ENCODE peak calls at places on chromosomes 12 and 14, in four cellular contexts. J is K562, O is HepG2, B is GM12878. I is an unnamed sample.

GRCh38 chr12:88934163-88934747 is 354.0 kb upstream of the KITLG start:
- DNase-seq in J (no peak), O (no peak), B (no peak), I (no peak)

GRCh38 chr12:51371295-51371953 is 19.8 kb downstream of the GALNT6 start:
- DNase-seq in J (no peak), O (peak), B (no peak), I (peak)

GRCh38 chr12:39402922-39403321 is 40.0 kb downstream of the KIF21A start:
- DNase-seq in J (no peak), O (no peak), B (peak), I (no peak)

GRCh38 chr14:100332797-100333196 is 9.7 kb downstream of the SLC25A47 start:
- DNase-seq in J (no peak), O (no peak), B (no peak), I (no peak)

GRCh38 chr14:95424533-95424932 is 91.9 kb downstream of the SYNE3 start:
- DNase-seq in J (no peak), O (no peak), B (no peak), I (no peak)

GRCh38 chr12:64006211-64006610 is 161.7 kb downstream of the SRGAP1 start:
- DNase-seq in J (no peak), O (no peak), B (no peak), I (no peak)

GRCh38 chr14:81536125-81536771 is 2.6 kb upstream of the SEL1L start:
- DNase-seq in J (no peak), O (no peak), B (no peak), I (no peak)

GRCh38 chr12:31301311-31301710 is 24.6 kb downstream of the SINHCAF start:
- DNase-seq in J (no peak), O (no peak), B (no peak), I (no peak)

GRCh38 chr14:42715316-42715715 is 1108.6 kb downstream of the LRFN5 start:
- DNase-seq in J (no peak), O (no peak), B (no peak), I (no peak)

GRCh38 chr14:102775855-102776760 is 1.1 kb upstream of the TRAF3 start:
- DNase-seq in J (no peak), O (peak), B (no peak), I (no peak)

GRCh38 chr12:113135178-113136127 is at the start of gene RASAL1:
- DNase-seq in J (peak), O (peak), B (no peak), I (peak)

GRCh38 chr14:32190713-32191112 is 11.1 kb upstream of the RNU6-7 start:
- DNase-seq in J (no peak), O (no peak), B (no peak), I (no peak)

GRCh38 chr12:132174703-132175490 is 30.6 kb downstream of the NOC4L start:
- DNase-seq in J (no peak), O (no peak), B (no peak), I (no peak)

GRCh38 chr12:510071-510825 is 50.5 kb downstream of the B4GALNT3 start:
- DNase-seq in J (no peak), O (no peak), B (no peak), I (peak)

GRCh38 chr12:124906606-124907261 is 7.7 kb downstream of the UBC start:
- DNase-seq in J (peak), O (peak), B (peak), I (peak)
- TF ChIP-seq EP300 in J (no peak), O (no peak), B (no peak), I (no peak)

GRCh38 chr12:21501258-21502163 is at the start of the genes GOLT1B and RECQL:
- DNase-seq in J (peak), O (peak), B (peak), I (peak)
- TF ChIP-seq REST in J (no peak), O (no peak), B (no peak), I (no peak)

GRCh38 chr12:14239350-14239934 is 126.0 kb upstream of the ATF7IP start:
- DNase-seq in J (no peak), O (peak), B (peak), I (peak)
- H3K9ac ChIP-seq in J (no peak), O (no peak), B (peak), I (no peak)

DNA sequence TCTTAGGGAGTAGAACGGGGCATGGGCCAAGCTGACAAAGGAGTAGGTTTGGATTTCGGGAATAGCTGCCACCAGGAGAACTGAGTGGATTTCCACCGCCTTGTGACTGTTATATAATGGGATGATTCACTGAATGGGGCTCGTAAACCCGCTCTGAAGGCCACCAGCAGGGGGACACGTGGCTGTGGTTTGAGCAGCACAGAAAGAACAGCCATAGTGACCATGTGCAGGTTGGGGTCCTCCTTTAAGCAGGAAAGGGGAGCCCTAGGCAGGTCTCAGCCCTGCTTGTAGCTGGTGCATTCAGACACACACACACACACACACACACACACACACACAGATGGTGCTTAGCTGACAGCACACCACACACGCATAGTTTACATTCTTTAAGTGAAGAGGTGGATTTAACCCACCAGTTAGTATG is 8.6 kb upstream of the ASB2 start:
- DNase-seq in J (peak), O (peak), B (no peak), I (peak)
- TF ChIP-seq EP300 in J (no peak), O (no peak), B (no peak), I (no peak)

GRCh38 chr12:50203691-50204090 is 36.5 kb upstream of the CERS5 start:
- DNase-seq in J (no peak), O (no peak), B (no peak), I (no peak)
- TF ChIP-seq REST in J (no peak), O (no peak), B (no peak), I (no peak)

GRCh38 chr14:73770977-73771847 is 57.0 kb upstream of the PNMA1 start:
- DNase-seq in J (no peak), O (no peak), B (no peak), I (no peak)

GRCh38 chr14:73773441-73774243 is 59.5 kb upstream of the PNMA1 start:
- DNase-seq in J (no peak), O (no peak), B (no peak), I (no peak)

GRCh38 chr14:73774671-73775070 is 60.5 kb upstream of the PNMA1 start:
- DNase-seq in J (no peak), O (no peak), B (no peak), I (no peak)

GRCh38 chr14:73774244-73774575 is 60.0 kb upstream of the PNMA1 start:
- DNase-seq in J (no peak), O (no peak), B (no peak), I (no peak)

GRCh38 chr14:73771848-73772705 is 57.9 kb upstream of the PNMA1 start:
- DNase-seq in J (peak), O (peak), B (peak), I (peak)
- H3K9ac ChIP-seq in J (peak), O (peak), B (peak), I (no peak)

DNA sequence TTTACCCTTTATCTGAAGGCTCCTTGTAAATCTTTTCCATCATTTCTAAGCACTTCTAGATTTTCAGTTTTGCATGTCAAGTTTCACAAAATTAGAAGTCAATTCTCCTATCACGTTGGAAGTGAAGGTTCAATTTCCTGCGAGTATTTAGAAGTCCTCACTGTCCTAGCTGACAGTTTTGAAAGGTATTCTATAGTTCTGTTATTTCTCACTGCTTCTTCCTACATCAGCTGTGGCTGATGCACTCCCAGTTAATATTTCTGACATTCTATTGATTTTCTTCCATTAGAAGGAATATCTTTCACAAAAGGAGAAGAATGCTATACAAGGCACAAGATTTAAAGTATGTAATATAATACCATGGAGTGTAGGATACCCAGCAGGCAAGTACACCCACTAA is 15.8 kb upstream of the TMCC3 start:
- DNase-seq in J (no peak), O (no peak), B (no peak), I (no peak)
- TF ChIP-seq EP300 in J (no peak), O (no peak), B (no peak), I (no peak)